ENCODE peak calls at places on chromosomes 16 and 17, in ten cellular contexts. One of them, this sample, is unnamed.
A peak's percentile ranks its signal among the peaks of the same experiment; 100 is the strongest.

GRCh38 chr17:47705536-47706481 is 11.8 kb downstream of the TBKBP1 start:
- DNase-seq in colonic mucosa: no peak
- DNase-seq in body of pancreas: no peak
- DNase-seq in mucosa of descending colon: no peak
- DNase-seq in brain microvascular endothelial cell: no peak
- DNase-seq in tibial artery: no peak
- DNase-seq in adrenal gland: no peak
- DNase-seq in thoracic aorta: no peak
- DNase-seq in hepatocyte: no peak
- DNase-seq in upper lobe of right lung: peak; percentile 33
- DNase-seq in this sample: no peak

GRCh38 chr17:74822329-74823175 is 37.1 kb downstream of the GRIN2C start:
- DNase-seq in adrenal gland: no peak
- DNase-seq in hepatocyte: no peak
- DNase-seq in mucosa of descending colon: no peak
- DNase-seq in body of pancreas: no peak
- DNase-seq in upper lobe of right lung: no peak
- DNase-seq in tibial artery: no peak
- DNase-seq in brain microvascular endothelial cell: no peak
- DNase-seq in colonic mucosa: no peak
- DNase-seq in thoracic aorta: no peak
- DNase-seq in this sample: peak; percentile 62

GRCh38 chr17:7839890-7840260 is 5.9 kb downstream of the KDM6B start:
- DNase-seq in body of pancreas: no peak
- DNase-seq in adrenal gland: peak; percentile 28
- DNase-seq in upper lobe of right lung: no peak
- DNase-seq in tibial artery: no peak
- DNase-seq in colonic mucosa: no peak
- DNase-seq in thoracic aorta: no peak
- DNase-seq in brain microvascular endothelial cell: no peak
- DNase-seq in hepatocyte: peak; percentile 47
- DNase-seq in mucosa of descending colon: peak; percentile 45
- DNase-seq in this sample: no peak

GRCh38 chr17:67421869-67422273 is 44.8 kb downstream of the PITPNC1 start:
- DNase-seq in colonic mucosa: peak; percentile 65
- DNase-seq in mucosa of descending colon: no peak
- DNase-seq in thoracic aorta: no peak
- DNase-seq in adrenal gland: no peak
- DNase-seq in brain microvascular endothelial cell: peak; percentile 81
- DNase-seq in hepatocyte: no peak
- DNase-seq in upper lobe of right lung: no peak
- DNase-seq in body of pancreas: peak; percentile 45
- DNase-seq in tibial artery: no peak
- DNase-seq in this sample: no peak

GRCh38 chr16:59988591-59988990 is 1254.5 kb upstream of the GOT2 start:
- DNase-seq in tibial artery: no peak
- DNase-seq in adrenal gland: no peak
- DNase-seq in brain microvascular endothelial cell: no peak
- DNase-seq in thoracic aorta: no peak
- DNase-seq in hepatocyte: no peak
- DNase-seq in body of pancreas: no peak
- DNase-seq in colonic mucosa: no peak
- DNase-seq in mucosa of descending colon: no peak
- DNase-seq in upper lobe of right lung: no peak
- DNase-seq in this sample: no peak

GRCh38 chr17:45787656-45788055 is 3.5 kb downstream of the CRHR1 start:
- DNase-seq in upper lobe of right lung: no peak
- DNase-seq in brain microvascular endothelial cell: no peak
- DNase-seq in adrenal gland: no peak
- DNase-seq in colonic mucosa: no peak
- DNase-seq in thoracic aorta: no peak
- DNase-seq in mucosa of descending colon: no peak
- DNase-seq in body of pancreas: no peak
- DNase-seq in hepatocyte: no peak
- DNase-seq in tibial artery: no peak
- DNase-seq in this sample: no peak

GRCh38 chr17:76166168-76166567 is 25.1 kb upstream of the FOXJ1 start:
- DNase-seq in mucosa of descending colon: no peak
- DNase-seq in thoracic aorta: no peak
- DNase-seq in adrenal gland: no peak
- DNase-seq in brain microvascular endothelial cell: no peak
- DNase-seq in colonic mucosa: no peak
- DNase-seq in tibial artery: no peak
- DNase-seq in body of pancreas: no peak
- DNase-seq in hepatocyte: no peak
- DNase-seq in upper lobe of right lung: no peak
- DNase-seq in this sample: no peak

GRCh38 chr17:7440113-7440822 is 956 bp downstream of the FGF11 start:
- DNase-seq in hepatocyte: peak; percentile 78
- DNase-seq in brain microvascular endothelial cell: no peak
- DNase-seq in upper lobe of right lung: peak; percentile 81
- DNase-seq in thoracic aorta: no peak
- DNase-seq in adrenal gland: peak; percentile 86
- DNase-seq in body of pancreas: peak; percentile 65
- DNase-seq in colonic mucosa: peak; percentile 36
- DNase-seq in tibial artery: no peak
- DNase-seq in mucosa of descending colon: peak; percentile 65
- DNase-seq in this sample: peak; percentile 86

GRCh38 chr16:77971306-77972131 is 50.8 kb upstream of the CLEC3A start:
- DNase-seq in colonic mucosa: peak; percentile 82
- DNase-seq in hepatocyte: peak; percentile 91
- DNase-seq in thoracic aorta: peak; percentile 51
- DNase-seq in tibial artery: peak; percentile 86
- DNase-seq in mucosa of descending colon: peak; percentile 86
- DNase-seq in body of pancreas: peak; percentile 84
- DNase-seq in brain microvascular endothelial cell: peak; percentile 55
- DNase-seq in adrenal gland: peak; percentile 78
- DNase-seq in upper lobe of right lung: peak; percentile 89
- DNase-seq in this sample: peak; percentile 76

GRCh38 chr17:74715144-74715543 is 2.4 kb upstream of the CD300LF start:
- DNase-seq in upper lobe of right lung: peak; percentile 73
- DNase-seq in adrenal gland: no peak
- DNase-seq in colonic mucosa: no peak
- DNase-seq in tibial artery: no peak
- DNase-seq in mucosa of descending colon: no peak
- DNase-seq in thoracic aorta: no peak
- DNase-seq in body of pancreas: no peak
- DNase-seq in brain microvascular endothelial cell: peak; percentile 8
- DNase-seq in hepatocyte: peak; percentile 72
- DNase-seq in this sample: no peak

GRCh38 chr16:81997738-81998137 is 13.5 kb downstream of the SDR42E1 start:
- DNase-seq in body of pancreas: no peak
- DNase-seq in thoracic aorta: no peak
- DNase-seq in mucosa of descending colon: no peak
- DNase-seq in adrenal gland: no peak
- DNase-seq in upper lobe of right lung: no peak
- DNase-seq in brain microvascular endothelial cell: peak; percentile 88
- DNase-seq in colonic mucosa: no peak
- DNase-seq in tibial artery: no peak
- DNase-seq in hepatocyte: peak; percentile 73
- DNase-seq in this sample: no peak

GRCh38 chr16:48611329-48612137 is 1.6 kb upstream of the N4BP1 start:
- DNase-seq in colonic mucosa: peak; percentile 70
- DNase-seq in hepatocyte: peak; percentile 44
- DNase-seq in thoracic aorta: no peak
- DNase-seq in body of pancreas: no peak
- DNase-seq in upper lobe of right lung: no peak
- DNase-seq in tibial artery: no peak
- DNase-seq in brain microvascular endothelial cell: no peak
- DNase-seq in adrenal gland: no peak
- DNase-seq in mucosa of descending colon: no peak
- DNase-seq in this sample: no peak

GRCh38 chr17:80159984-80160383 is 9.8 kb upstream of the CARD14 start:
- DNase-seq in brain microvascular endothelial cell: no peak
- DNase-seq in thoracic aorta: no peak
- DNase-seq in tibial artery: no peak
- DNase-seq in adrenal gland: no peak
- DNase-seq in mucosa of descending colon: no peak
- DNase-seq in upper lobe of right lung: no peak
- DNase-seq in colonic mucosa: no peak
- DNase-seq in body of pancreas: no peak
- DNase-seq in hepatocyte: no peak
- DNase-seq in this sample: no peak

GRCh38 chr17:67435122-67435521 is 58.0 kb downstream of the PITPNC1 start:
- DNase-seq in mucosa of descending colon: no peak
- DNase-seq in colonic mucosa: no peak
- DNase-seq in thoracic aorta: no peak
- DNase-seq in brain microvascular endothelial cell: no peak
- DNase-seq in upper lobe of right lung: no peak
- DNase-seq in tibial artery: no peak
- DNase-seq in body of pancreas: no peak
- DNase-seq in hepatocyte: no peak
- DNase-seq in adrenal gland: no peak
- DNase-seq in this sample: no peak

GRCh38 chr16:79949417-79949816 is 348.9 kb upstream of the MAF start:
- DNase-seq in thoracic aorta: no peak
- DNase-seq in brain microvascular endothelial cell: no peak
- DNase-seq in body of pancreas: no peak
- DNase-seq in hepatocyte: no peak
- DNase-seq in colonic mucosa: no peak
- DNase-seq in tibial artery: no peak
- DNase-seq in upper lobe of right lung: no peak
- DNase-seq in adrenal gland: no peak
- DNase-seq in mucosa of descending colon: no peak
- DNase-seq in this sample: no peak

GRCh38 chr17:12320286-12320685 is 299.6 kb downstream of the MAP2K4 start:
- DNase-seq in body of pancreas: no peak
- DNase-seq in tibial artery: no peak
- DNase-seq in brain microvascular endothelial cell: peak; percentile 67
- DNase-seq in colonic mucosa: no peak
- DNase-seq in upper lobe of right lung: no peak
- DNase-seq in mucosa of descending colon: no peak
- DNase-seq in thoracic aorta: no peak
- DNase-seq in hepatocyte: no peak
- DNase-seq in adrenal gland: no peak
- DNase-seq in this sample: no peak

GRCh38 chr16:76277099-76278030 is at the start of gene CNTNAP4:
- DNase-seq in hepatocyte: peak; percentile 13
- DNase-seq in body of pancreas: no peak
- DNase-seq in thoracic aorta: no peak
- DNase-seq in upper lobe of right lung: no peak
- DNase-seq in adrenal gland: no peak
- DNase-seq in tibial artery: no peak
- DNase-seq in colonic mucosa: no peak
- DNase-seq in mucosa of descending colon: no peak
- DNase-seq in brain microvascular endothelial cell: no peak
- DNase-seq in this sample: peak; percentile 26

GRCh38 chr17:29283496-29283895 is 10.5 kb downstream of the NUFIP2 start:
- DNase-seq in adrenal gland: no peak
- DNase-seq in mucosa of descending colon: no peak
- DNase-seq in brain microvascular endothelial cell: no peak
- DNase-seq in upper lobe of right lung: no peak
- DNase-seq in thoracic aorta: no peak
- DNase-seq in body of pancreas: no peak
- DNase-seq in tibial artery: no peak
- DNase-seq in hepatocyte: no peak
- DNase-seq in colonic mucosa: no peak
- DNase-seq in this sample: no peak
- TF ChIP-seq CTCF in adrenal gland: no peak
- TF ChIP-seq CTCF in mucosa of descending colon: no peak
- TF ChIP-seq CTCF in brain microvascular endothelial cell: no peak
- TF ChIP-seq CTCF in upper lobe of right lung: no peak
- TF ChIP-seq CTCF in thoracic aorta: no peak
- TF ChIP-seq CTCF in body of pancreas: no peak
- TF ChIP-seq CTCF in tibial artery: no peak
- TF ChIP-seq CTCF in hepatocyte: peak; percentile 23
- TF ChIP-seq CTCF in colonic mucosa: no peak
- TF ChIP-seq CTCF in this sample: no peak

GRCh38 chr16:2508722-2509400 is 4.9 kb upstream of the ATP6V0C start:
- DNase-seq in thoracic aorta: no peak
- DNase-seq in brain microvascular endothelial cell: no peak
- DNase-seq in mucosa of descending colon: no peak
- DNase-seq in adrenal gland: no peak
- DNase-seq in upper lobe of right lung: no peak
- DNase-seq in body of pancreas: no peak
- DNase-seq in hepatocyte: no peak
- DNase-seq in tibial artery: no peak
- DNase-seq in colonic mucosa: no peak
- DNase-seq in this sample: no peak
- H3K36me3 ChIP-seq in thoracic aorta: no peaks in the 10 kb centered on the region
- H3K36me3 ChIP-seq in brain microvascular endothelial cell: peaks cover under 1% of the 10 kb centered on the region
- H3K36me3 ChIP-seq in mucosa of descending colon: no peaks in the 10 kb centered on the region
- H3K36me3 ChIP-seq in adrenal gland: no peaks in the 10 kb centered on the region
- H3K36me3 ChIP-seq in upper lobe of right lung: no peaks in the 10 kb centered on the region
- H3K36me3 ChIP-seq in body of pancreas: no peaks in the 10 kb centered on the region
- H3K36me3 ChIP-seq in hepatocyte: no peaks in the 10 kb centered on the region
- H3K36me3 ChIP-seq in tibial artery: no peaks in the 10 kb centered on the region
- H3K36me3 ChIP-seq in colonic mucosa: no peaks in the 10 kb centered on the region
- H3K36me3 ChIP-seq in this sample: no peaks in the 10 kb centered on the region

GRCh38 chr17:81373536-81374160 is 21.6 kb upstream of the BAHCC1 start:
- DNase-seq in body of pancreas: no peak
- DNase-seq in tibial artery: no peak
- DNase-seq in upper lobe of right lung: no peak
- DNase-seq in thoracic aorta: no peak
- DNase-seq in hepatocyte: no peak
- DNase-seq in colonic mucosa: no peak
- DNase-seq in adrenal gland: no peak
- DNase-seq in brain microvascular endothelial cell: no peak
- DNase-seq in mucosa of descending colon: no peak
- DNase-seq in this sample: no peak

GRCh38 chr17:81374890-81375289 is 20.4 kb upstream of the BAHCC1 start:
- DNase-seq in upper lobe of right lung: no peak
- DNase-seq in mucosa of descending colon: no peak
- DNase-seq in adrenal gland: no peak
- DNase-seq in thoracic aorta: no peak
- DNase-seq in brain microvascular endothelial cell: no peak
- DNase-seq in colonic mucosa: no peak
- DNase-seq in hepatocyte: no peak
- DNase-seq in body of pancreas: no peak
- DNase-seq in tibial artery: no peak
- DNase-seq in this sample: no peak

GRCh38 chr17:81370304-81370703 is 25.0 kb upstream of the BAHCC1 start:
- DNase-seq in body of pancreas: no peak
- DNase-seq in colonic mucosa: no peak
- DNase-seq in hepatocyte: no peak
- DNase-seq in upper lobe of right lung: no peak
- DNase-seq in adrenal gland: no peak
- DNase-seq in brain microvascular endothelial cell: no peak
- DNase-seq in tibial artery: no peak
- DNase-seq in mucosa of descending colon: no peak
- DNase-seq in thoracic aorta: no peak
- DNase-seq in this sample: no peak

GRCh38 chr17:81368623-81369022 is 26.6 kb upstream of the BAHCC1 start:
- DNase-seq in thoracic aorta: no peak
- DNase-seq in brain microvascular endothelial cell: no peak
- DNase-seq in tibial artery: no peak
- DNase-seq in colonic mucosa: no peak
- DNase-seq in hepatocyte: no peak
- DNase-seq in upper lobe of right lung: no peak
- DNase-seq in adrenal gland: no peak
- DNase-seq in body of pancreas: no peak
- DNase-seq in mucosa of descending colon: no peak
- DNase-seq in this sample: no peak

GRCh38 chr17:81371910-81372760 is 23.1 kb upstream of the BAHCC1 start:
- DNase-seq in adrenal gland: peak; percentile 26
- DNase-seq in hepatocyte: peak; percentile 69
- DNase-seq in upper lobe of right lung: no peak
- DNase-seq in mucosa of descending colon: peak; percentile 37
- DNase-seq in body of pancreas: no peak
- DNase-seq in colonic mucosa: no peak
- DNase-seq in brain microvascular endothelial cell: no peak
- DNase-seq in thoracic aorta: no peak
- DNase-seq in tibial artery: no peak
- DNase-seq in this sample: peak; percentile 88
- TF ChIP-seq CTCF in adrenal gland: no peak
- TF ChIP-seq CTCF in hepatocyte: peak; percentile 30
- TF ChIP-seq CTCF in upper lobe of right lung: peak; percentile 21
- TF ChIP-seq CTCF in mucosa of descending colon: no peak
- TF ChIP-seq CTCF in body of pancreas: no peak
- TF ChIP-seq CTCF in colonic mucosa: peak; percentile 30
- TF ChIP-seq CTCF in brain microvascular endothelial cell: peak; percentile 63
- TF ChIP-seq CTCF in thoracic aorta: peak; percentile 14
- TF ChIP-seq CTCF in tibial artery: peak; percentile 22
- TF ChIP-seq CTCF in this sample: peak; percentile 20

GRCh38 chr16:30882429-30883310 is 11.2 kb downstream of the BCL7C start:
- DNase-seq in body of pancreas: no peak
- DNase-seq in adrenal gland: no peak
- DNase-seq in colonic mucosa: peak; percentile 50
- DNase-seq in mucosa of descending colon: peak; percentile 52
- DNase-seq in hepatocyte: peak; percentile 19
- DNase-seq in thoracic aorta: no peak
- DNase-seq in tibial artery: no peak
- DNase-seq in brain microvascular endothelial cell: no peak
- DNase-seq in upper lobe of right lung: no peak
- DNase-seq in this sample: no peak
- H3K36me3 ChIP-seq in body of pancreas: no peaks in the 10 kb centered on the region
- H3K36me3 ChIP-seq in adrenal gland: no peaks in the 10 kb centered on the region
- H3K36me3 ChIP-seq in colonic mucosa: peaks cover 8% of the 10 kb centered on the region
- H3K36me3 ChIP-seq in mucosa of descending colon: no peaks in the 10 kb centered on the region
- H3K36me3 ChIP-seq in hepatocyte: no peaks in the 10 kb centered on the region
- H3K36me3 ChIP-seq in thoracic aorta: peaks cover 13% of the 10 kb centered on the region
- H3K36me3 ChIP-seq in tibial artery: peaks cover 5% of the 10 kb centered on the region
- H3K36me3 ChIP-seq in brain microvascular endothelial cell: peaks cover 8% of the 10 kb centered on the region
- H3K36me3 ChIP-seq in upper lobe of right lung: peaks cover 40% of the 10 kb centered on the region
- H3K36me3 ChIP-seq in this sample: peaks cover 45% of the 10 kb centered on the region